ENCODE peak calls at places on chromosomes 11 and 22, in nine cellular contexts. Z is lower leg skin, V is A549, G is endothelial cell of umbilical vein, Q is suprapubic skin, O is IMR-90, X is vagina, R is body of pancreas, N is stomach. L is an unnamed sample.
A peak's percentile ranks its signal among the peaks of the same experiment; 100 is the strongest.

GRCh38 chr22:31148953-31149627 is 8.8 kb upstream of the PLA2G3 start:
- DNase-seq in Z (no peak), V (peak; percentile 75), G (peak; percentile 84), Q (peak; percentile 69), O (peak; percentile 80), X (no peak), R (peak; percentile 78), N (peak; percentile 79), L (peak; percentile 73)

GRCh38 chr11:86696451-86696850 is 24.0 kb upstream of the ME3 start:
- DNase-seq in Z (no peak), V (no peak), G (no peak), Q (no peak), O (no peak), X (no peak), R (no peak), N (no peak), L (no peak)

GRCh38 chr11:70660059-70660888 is 261.9 kb downstream of the CTTN start:
- DNase-seq in Z (no peak), V (no peak), G (no peak), Q (no peak), O (no peak), X (no peak), R (no peak), N (no peak), L (no peak)

GRCh38 chr11:1823376-1824220 is 11.2 kb upstream of the SYT8 start:
- DNase-seq in Z (no peak), V (no peak), G (no peak), Q (no peak), O (no peak), X (no peak), R (peak; percentile 47), N (peak; percentile 55), L (no peak)

GRCh38 chr11:92738281-92738680 is 231.2 kb upstream of the MTNR1B start:
- DNase-seq in Z (no peak), V (no peak), G (no peak), Q (no peak), O (no peak), X (no peak), R (no peak), N (no peak), L (no peak)

GRCh38 chr11:112316971-112317370 is 56.3 kb upstream of the PLET1 start:
- DNase-seq in Z (no peak), V (no peak), G (no peak), Q (no peak), O (peak; percentile 30), X (peak; percentile 64), R (no peak), N (no peak), L (no peak)

GRCh38 chr11:72754544-72755155 is 2.4 kb upstream of the ARAP1 start:
- DNase-seq in Z (no peak), V (no peak), G (no peak), Q (no peak), O (no peak), X (no peak), R (no peak), N (no peak), L (no peak)

GRCh38 chr11:77073328-77074001 is 6.7 kb downstream of the CAPN5 start:
- DNase-seq in Z (peak; percentile 96), V (peak; percentile 83), G (peak; percentile 88), Q (peak; percentile 92), O (peak; percentile 94), X (peak; percentile 97), R (peak; percentile 62), N (peak; percentile 77), L (peak; percentile 34)

GRCh38 chr11:6319879-6320410 is 356 bp downstream of the CAVIN3 start:
- DNase-seq in Z (peak; percentile 97), V (peak; percentile 83), G (peak; percentile 79), Q (peak; percentile 92), O (peak; percentile 91), X (peak; percentile 93), R (peak; percentile 86), N (peak; percentile 86), L (no peak)

GRCh38 chr11:6321356-6321755 is 1.1 kb upstream of the CAVIN3 start:
- DNase-seq in Z (peak; percentile 87), V (no peak), G (no peak), Q (peak; percentile 81), O (no peak), X (no peak), R (no peak), N (no peak), L (no peak)

GRCh38 chr11:6320411-6321207 is at the start of gene CAVIN3:
- DNase-seq in Z (peak; percentile 97), V (peak; percentile 23), G (peak; percentile 79), Q (peak; percentile 90), O (peak; percentile 85), X (peak; percentile 91), R (peak; percentile 74), N (peak; percentile 70), L (peak; percentile 15)

GRCh38 chr11:6321961-6322362 is 1.7 kb upstream of the CAVIN3 start:
- DNase-seq in Z (no peak), V (no peak), G (peak; percentile 68), Q (no peak), O (peak; percentile 82), X (no peak), R (no peak), N (no peak), L (peak; percentile 9)

DNA sequence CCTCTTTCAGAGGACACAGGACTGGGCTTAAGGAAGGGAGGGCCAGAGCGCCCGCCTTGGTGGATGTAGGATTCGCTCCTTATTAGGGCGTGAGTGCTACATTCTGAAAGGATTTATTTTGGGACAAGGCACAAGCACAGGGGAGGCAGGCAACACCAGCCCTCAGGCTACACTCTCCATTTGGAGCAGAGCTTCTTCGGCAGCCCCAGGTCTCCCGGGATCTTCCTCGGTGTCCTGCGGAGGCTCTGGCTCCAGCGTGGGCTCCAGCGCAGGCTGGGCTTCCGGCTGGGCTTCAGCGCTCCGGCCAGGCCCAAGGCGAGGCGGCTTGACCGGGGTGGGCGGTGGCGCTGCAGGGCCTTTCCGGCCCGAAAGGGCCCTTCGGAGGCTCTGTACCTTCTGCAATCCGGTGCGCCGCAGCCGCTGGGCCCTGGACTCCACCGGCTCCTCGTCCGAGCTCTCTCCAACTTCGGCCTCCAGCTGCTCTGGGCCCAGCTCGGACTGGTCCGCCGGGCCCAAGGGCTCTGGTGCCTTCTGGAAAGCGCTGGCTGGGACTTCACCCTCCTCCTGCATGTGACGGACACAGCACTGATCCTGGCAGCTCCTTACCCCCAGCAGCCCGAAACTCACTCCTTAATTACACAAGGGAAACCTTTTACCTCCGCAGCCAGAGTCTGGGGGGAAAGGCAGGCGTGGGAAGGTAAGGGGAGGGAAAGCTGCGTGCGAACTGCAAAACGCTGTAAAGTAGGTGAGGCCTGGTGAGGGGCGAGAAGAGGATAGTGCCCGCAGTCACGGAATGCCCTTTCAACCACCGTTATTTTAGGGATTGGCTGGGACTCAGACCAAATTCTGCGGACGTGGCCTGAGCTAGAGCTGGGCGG is 1.1 kb downstream of the CAVIN3 start:
- DNase-seq in Z (peak; percentile 86), V (no peak), G (peak; percentile 60), Q (peak; percentile 66), O (peak; percentile 34), X (no peak), R (peak; percentile 43), N (peak; percentile 40), L (no peak)
- H3K4me3 ChIP-seq in Z (peak overlapping the region; percentile 39), V (peak overlapping the region; percentile 54), G (peak overlapping the region; percentile 76), Q (peak overlapping the region; percentile 69), O (peak overlapping the region; percentile 69), X (peak overlapping the region; percentile 69), R (peak overlapping the region; percentile 8), N (peak overlapping the region; percentile 61), L (no peak overlapping the region)

GRCh38 chr11:36726420-36726819 is 128.4 kb upstream of the RAG2 start:
- DNase-seq in Z (no peak), V (no peak), G (no peak), Q (no peak), O (no peak), X (no peak), R (no peak), N (no peak), L (no peak)

GRCh38 chr11:36730761-36731160 is 132.7 kb upstream of the RAG2 start:
- DNase-seq in Z (no peak), V (no peak), G (no peak), Q (no peak), O (no peak), X (no peak), R (no peak), N (no peak), L (no peak)

GRCh38 chr11:36724742-36725387 is 126.8 kb upstream of the RAG2 start:
- DNase-seq in Z (no peak), V (no peak), G (no peak), Q (no peak), O (no peak), X (no peak), R (no peak), N (no peak), L (peak; percentile 34)

DNA sequence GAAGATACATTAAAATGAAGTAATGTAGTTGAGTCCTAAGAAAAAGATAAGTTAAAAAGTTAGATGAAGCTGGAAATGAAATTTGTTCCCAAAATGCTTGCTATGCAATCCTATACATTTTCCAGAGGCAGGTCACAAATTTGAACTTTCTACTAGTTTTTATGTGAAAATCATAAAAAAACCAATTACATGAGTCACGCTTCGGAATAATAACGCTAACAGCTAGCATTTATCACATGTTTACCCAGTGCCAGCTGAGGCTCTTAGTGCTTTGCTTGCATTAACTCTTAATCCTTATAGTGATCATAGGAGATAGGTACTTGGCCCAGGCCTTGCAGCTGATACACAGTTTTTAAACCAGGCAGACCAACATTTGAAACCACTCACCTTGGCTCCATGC is 131.7 kb upstream of the RAG2 start:
- DNase-seq in Z (no peak), V (no peak), G (no peak), Q (no peak), O (no peak), X (no peak), R (no peak), N (no peak), L (no peak)
- TF ChIP-seq POLR2A in Z (no peak), V (no peak), G (no peak), Q (no peak), O (no peak), X (no peak), R (no peak), N (no peak), L (no peak)

DNA sequence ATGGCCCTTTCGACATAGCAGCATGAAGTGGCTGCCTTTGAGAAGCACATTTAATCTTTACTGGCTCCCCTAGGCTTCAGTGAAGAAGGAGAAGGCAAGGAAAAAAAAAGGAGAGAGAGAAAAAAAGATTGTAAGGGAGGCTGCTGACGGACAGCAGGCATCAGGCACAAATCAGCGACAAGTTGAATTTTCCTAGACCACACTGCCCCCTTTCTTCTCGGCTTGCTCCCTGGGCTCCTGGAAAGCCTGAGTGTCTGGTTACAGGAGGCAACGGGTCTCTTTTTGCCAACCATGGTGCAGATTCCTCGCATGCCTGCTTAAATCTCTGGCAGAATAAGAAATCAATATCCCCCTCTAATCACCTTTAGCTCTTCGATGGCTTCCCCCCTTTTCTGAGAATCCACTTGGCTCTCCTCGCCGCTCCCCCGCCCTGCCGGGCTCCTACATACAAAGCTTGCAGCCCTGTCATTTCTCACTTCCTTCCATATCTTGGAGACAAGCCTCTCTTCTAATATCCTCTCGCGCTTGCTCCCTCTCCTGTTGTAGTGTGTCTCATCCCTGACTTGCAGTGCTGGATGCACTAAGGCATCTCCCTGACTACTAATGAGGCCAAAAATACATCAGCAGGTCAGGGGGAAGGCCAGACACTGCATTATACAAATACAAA is 14.3 kb downstream of the BLID start:
- DNase-seq in Z (peak; percentile 87), V (no peak), G (peak; percentile 89), Q (no peak), O (peak; percentile 85), X (no peak), R (peak; percentile 41), N (no peak), L (no peak)
- H3K4me3 ChIP-seq in Z (peak overlapping the region; percentile 30), V (no peak overlapping the region), G (peak overlapping the region; percentile 70), Q (peak overlapping the region; percentile 47), O (peak overlapping the region; percentile 91), X (peak overlapping the region; percentile 53), R (no peak overlapping the region), N (peak overlapping the region; percentile 49), L (no peak overlapping the region)

DNA sequence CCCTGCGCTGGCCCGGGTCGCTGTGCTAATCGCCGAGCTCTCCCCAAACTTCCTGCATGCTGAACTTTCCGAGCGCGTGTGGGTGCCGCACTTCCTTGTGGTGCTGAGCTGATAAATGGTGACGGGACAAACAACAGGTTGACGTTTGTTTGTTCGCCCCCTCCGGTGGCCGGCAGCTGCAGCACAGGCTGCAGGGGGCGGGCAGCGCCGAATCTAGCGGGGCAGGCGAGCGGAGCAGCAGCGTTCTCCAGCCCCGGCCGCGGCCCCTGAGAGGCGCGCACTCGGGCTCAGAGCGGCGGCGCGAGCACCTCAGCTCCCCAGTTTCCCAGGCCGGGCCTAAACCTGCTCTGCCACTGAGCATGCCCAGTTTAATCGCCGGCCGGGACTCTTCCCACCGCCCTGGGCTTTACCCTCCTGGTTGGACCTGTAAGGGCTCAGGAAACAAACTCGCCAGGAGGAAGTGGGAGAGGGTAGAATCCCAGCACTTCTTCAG is at the start of gene PDGFD:
- DNase-seq in Z (peak; percentile 93), V (peak; percentile 47), G (peak; percentile 89), Q (peak; percentile 77), O (peak; percentile 70), X (no peak), R (peak; percentile 78), N (peak; percentile 71), L (peak; percentile 8)
- TF ChIP-seq POLR2A in Z (no peak), V (peak; percentile 20), G (no peak), Q (no peak), O (no peak), X (no peak), R (peak; percentile 79), N (no peak), L (no peak)

L was measured in NB4.